ENCODE peak calls at places on chromosomes 1 and 21, in four cellular contexts. I is AG09319; H is spleen; R is CD8-positive, alpha-beta T cell. F is an unnamed sample.
A peak's percentile ranks its signal among the peaks of the same experiment; 100 is the strongest.

GRCh38 chr1:224402472-224403035 is 32.0 kb downstream of the WDR26 start:
- DNase-seq in I (no peak), H (no peak), R (no peak), F (no peak)

GRCh38 chr1:216532399-216532798 is 109.2 kb upstream of the USH2A start:
- DNase-seq in I (no peak), H (no peak), R (no peak), F (no peak)

GRCh38 chr21:46605759-46606426 is 1.0 kb upstream of the S100B start:
- DNase-seq in I (no peak), H (peak; percentile 90), R (peak; percentile 43), F (no peak)

GRCh38 chr1:63898428-63899220 is 124.8 kb downstream of the ROR1 start:
- DNase-seq in I (no peak), H (no peak), R (no peak), F (no peak)

GRCh38 chr1:101112051-101112770 is 86.6 kb upstream of the DPH5 start:
- DNase-seq in I (no peak), H (peak; percentile 88), R (peak; percentile 60), F (no peak)

GRCh38 chr1:179995576-179995975 is 41.0 kb downstream of the CEP350 start:
- DNase-seq in I (no peak), H (no peak), R (no peak), F (no peak)

GRCh38 chr1:199403421-199404116 is 623.9 kb upstream of the NR5A2 start:
- DNase-seq in I (peak; percentile 79), H (no peak), R (no peak), F (no peak)

GRCh38 chr1:167529829-167530474 is 11.6 kb upstream of the CD247 start:
- DNase-seq in I (no peak), H (no peak), R (no peak), F (no peak)

GRCh38 chr1:223041481-223041880 is 101.6 kb downstream of the TLR5 start:
- DNase-seq in I (no peak), H (no peak), R (no peak), F (no peak)

GRCh38 chr1:240284656-240285427 is 193.2 kb downstream of the FMN2 start:
- DNase-seq in I (no peak), H (no peak), R (no peak), F (no peak)

GRCh38 chr1:56758135-56758534 is 61.1 kb downstream of the FYB2 start:
- DNase-seq in I (no peak), H (no peak), R (no peak), F (no peak)

GRCh38 chr21:35940074-35940927 is 120.0 kb downstream of the SETD4 start:
- DNase-seq in I (peak; percentile 54), H (no peak), R (no peak), F (peak; percentile 38)

GRCh38 chr1:54287821-54288220 is 87.9 kb downstream of the MRPL37 start:
- DNase-seq in I (no peak), H (no peak), R (no peak), F (no peak)

GRCh38 chr1:205484985-205485967 is 19.2 kb upstream of the CDK18 start:
- DNase-seq in I (peak; percentile 11), H (peak; percentile 88), R (peak; percentile 54), F (no peak)

GRCh38 chr1:177048314-177049069 is 116.0 kb downstream of the ASTN1 start:
- DNase-seq in I (no peak), H (no peak), R (no peak), F (no peak)

GRCh38 chr1:44851308-44851707 is 8.3 kb upstream of the PTCH2 start:
- DNase-seq in I (no peak), H (no peak), R (no peak), F (no peak)

GRCh38 chr1:229252228-229252984 is 18.5 kb upstream of the RAB4A start:
- DNase-seq in I (no peak), H (no peak), R (no peak), F (no peak)

GRCh38 chr1:96790599-96790998 is 69.0 kb downstream of the PTBP2 start:
- DNase-seq in I (no peak), H (no peak), R (no peak), F (no peak)

GRCh38 chr21:42653492-42654061 is at the start of gene PDE9A:
- DNase-seq in I (no peak), H (peak; percentile 76), R (no peak), F (no peak)

GRCh38 chr1:165444897-165445370 is at the start of gene RXRG:
- DNase-seq in I (no peak), H (no peak), R (no peak), F (no peak)

GRCh38 chr1:227885648-227886502 is 61.9 kb downstream of the WNT9A start:
- DNase-seq in I (no peak), H (peak; percentile 76), R (no peak), F (no peak)

GRCh38 chr1:39960461-39960958 is 5.6 kb downstream of the MFSD2A start:
- DNase-seq in I (no peak), H (peak; percentile 93), R (no peak), F (no peak)

GRCh38 chr1:203692565-203693470 is 66.2 kb downstream of the ATP2B4 start:
- DNase-seq in I (peak; percentile 91), H (no peak), R (no peak), F (no peak)

GRCh38 chr1:238608139-238608538 is 717.4 kb upstream of the ZP4 start:
- DNase-seq in I (no peak), H (no peak), R (no peak), F (no peak)

GRCh38 chr1:18535391-18536210 is 54.9 kb downstream of the KLHDC7A start:
- DNase-seq in I (no peak), H (peak; percentile 42), R (no peak), F (no peak)

GRCh38 chr1:159867322-159868064 is 5.0 kb upstream of the VSIG8 start:
- DNase-seq in I (no peak), H (no peak), R (no peak), F (no peak)

GRCh38 chr1:175206687-175207086 is 14.1 kb upstream of the KIAA0040 start:
- DNase-seq in I (no peak), H (no peak), R (no peak), F (no peak)

GRCh38 chr21:45372732-45373355 is 32.1 kb upstream of the COL18A1 start:
- DNase-seq in I (no peak), H (no peak), R (no peak), F (no peak)

GRCh38 chr1:94527447-94528031 is 14.0 kb downstream of the F3 start:
- DNase-seq in I (no peak), H (no peak), R (no peak), F (no peak)

GRCh38 chr1:198465201-198466144 is 75.0 kb downstream of the ATP6V1G3 start:
- DNase-seq in I (peak; percentile 41), H (no peak), R (no peak), F (peak; percentile 35)

GRCh38 chr1:231337472-231338269 is at the start of gene EXOC8:
- DNase-seq in I (peak; percentile 92), H (peak; percentile 98), R (peak; percentile 99), F (peak; percentile 97)

GRCh38 chr1:207311888-207312603 is 9.4 kb upstream of the CD55 start:
- DNase-seq in I (no peak), H (no peak), R (no peak), F (no peak)

GRCh38 chr1:25037174-25038074 is 107.3 kb upstream of the RUNX3 start:
- DNase-seq in I (no peak), H (peak; percentile 87), R (peak; percentile 61), F (peak; percentile 13)

GRCh38 chr1:40532844-40533424 is 1.5 kb downstream of the ZNF684 start:
- DNase-seq in I (no peak), H (no peak), R (no peak), F (peak; percentile 61)

GRCh38 chr1:2961081-2961480 is 60.2 kb upstream of the ACTRT2 start:
- DNase-seq in I (no peak), H (peak; percentile 37), R (no peak), F (no peak)

GRCh38 chr1:40890771-40891170 is 28.6 kb upstream of the CITED4 start:
- DNase-seq in I (no peak), H (no peak), R (no peak), F (no peak)